ENCODE peak calls at places on chromosomes 12 and 14, in five cellular contexts. One of them, this sample, is unnamed.
A peak's percentile ranks its signal among the peaks of the same experiment; 100 is the strongest.

GRCh38 chr12:85661461-85662208 is 174.6 kb downstream of the RASSF9 start:
- DNase-seq in SK-N-SH: no peak
- DNase-seq in transverse colon: no peak
- DNase-seq in MM.1S: no peak
- DNase-seq in H1: no peak
- DNase-seq in this sample: no peak

GRCh38 chr14:91399868-91400640 is 17.6 kb downstream of the CCDC88C start:
- DNase-seq in SK-N-SH: no peak
- DNase-seq in transverse colon: peak; percentile 69
- DNase-seq in MM.1S: peak; percentile 36
- DNase-seq in H1: peak; percentile 55
- DNase-seq in this sample: no peak

GRCh38 chr12:83826112-83826511 is 1086.5 kb downstream of the SLC6A15 start:
- DNase-seq in SK-N-SH: peak; percentile 13
- DNase-seq in transverse colon: no peak
- DNase-seq in MM.1S: peak; percentile 50
- DNase-seq in H1: peak; percentile 87
- DNase-seq in this sample: no peak

GRCh38 chr14:77007975-77008421 is 20.5 kb downstream of the IRF2BPL start:
- DNase-seq in SK-N-SH: no peak
- DNase-seq in transverse colon: peak; percentile 83
- DNase-seq in MM.1S: no peak
- DNase-seq in H1: no peak
- DNase-seq in this sample: no peak

GRCh38 chr12:71662861-71663560 is 637 bp downstream of the ZFC3H1 start:
- DNase-seq in SK-N-SH: peak; percentile 56
- DNase-seq in transverse colon: peak; percentile 73
- DNase-seq in MM.1S: peak; percentile 60
- DNase-seq in H1: peak; percentile 77
- DNase-seq in this sample: peak; percentile 77

GRCh38 chr12:13116971-13117370 is 13.5 kb upstream of the GSG1 start:
- DNase-seq in SK-N-SH: no peak
- DNase-seq in transverse colon: no peak
- DNase-seq in MM.1S: no peak
- DNase-seq in H1: no peak
- DNase-seq in this sample: no peak

GRCh38 chr14:55317503-55317902 is 46.3 kb downstream of the FBXO34 start:
- DNase-seq in SK-N-SH: no peak
- DNase-seq in transverse colon: no peak
- DNase-seq in MM.1S: no peak
- DNase-seq in H1: no peak
- DNase-seq in this sample: no peak

GRCh38 chr14:83058068-83058467 is 1524.4 kb upstream of the SEL1L start:
- DNase-seq in SK-N-SH: no peak
- DNase-seq in transverse colon: no peak
- DNase-seq in MM.1S: no peak
- DNase-seq in H1: no peak
- DNase-seq in this sample: no peak

GRCh38 chr14:105480807-105481801 is 5.6 kb upstream of the CRIP1 start:
- DNase-seq in SK-N-SH: peak; percentile 92
- DNase-seq in transverse colon: peak; percentile 92
- DNase-seq in MM.1S: peak; percentile 53
- DNase-seq in H1: peak; percentile 99
- DNase-seq in this sample: peak; percentile 91

GRCh38 chr14:72946491-72946890 is 20.2 kb downstream of the DCAF4 start:
- DNase-seq in SK-N-SH: no peak
- DNase-seq in transverse colon: no peak
- DNase-seq in MM.1S: no peak
- DNase-seq in H1: no peak
- DNase-seq in this sample: no peak

GRCh38 chr14:54659365-54659764 is 92.4 kb downstream of the SAMD4A start:
- DNase-seq in SK-N-SH: no peak
- DNase-seq in transverse colon: no peak
- DNase-seq in MM.1S: no peak
- DNase-seq in H1: no peak
- DNase-seq in this sample: no peak

GRCh38 chr14:55416866-55417265 is 5.2 kb upstream of the ATG14 start:
- DNase-seq in SK-N-SH: no peak
- DNase-seq in transverse colon: peak; percentile 56
- DNase-seq in MM.1S: peak; percentile 48
- DNase-seq in H1: peak; percentile 58
- DNase-seq in this sample: no peak

GRCh38 chr14:72610831-72611200 is 283.1 kb downstream of the DPF3 start:
- DNase-seq in SK-N-SH: no peak
- DNase-seq in transverse colon: no peak
- DNase-seq in MM.1S: no peak
- DNase-seq in H1: peak; percentile 20
- DNase-seq in this sample: peak; percentile 2

GRCh38 chr12:46266382-46266791 is 2.5 kb downstream of the SLC38A1 start:
- DNase-seq in SK-N-SH: peak; percentile 41
- DNase-seq in transverse colon: peak; percentile 63
- DNase-seq in MM.1S: peak; percentile 18
- DNase-seq in H1: no peak
- DNase-seq in this sample: no peak

GRCh38 chr12:54028324-54029201 is at the start of gene HOXC6:
- DNase-seq in SK-N-SH: peak; percentile 90
- DNase-seq in transverse colon: no peak
- DNase-seq in MM.1S: no peak
- DNase-seq in H1: no peak
- DNase-seq in this sample: no peak

GRCh38 chr14:57583396-57583795 is 89.7 kb upstream of the CCDC198 start:
- DNase-seq in SK-N-SH: no peak
- DNase-seq in transverse colon: no peak
- DNase-seq in MM.1S: no peak
- DNase-seq in H1: no peak
- DNase-seq in this sample: no peak

GRCh38 chr14:63088865-63089264 is 43.6 kb upstream of the KCNH5 start:
- DNase-seq in SK-N-SH: no peak
- DNase-seq in transverse colon: no peak
- DNase-seq in MM.1S: no peak
- DNase-seq in H1: no peak
- DNase-seq in this sample: no peak

GRCh38 chr14:32453857-32454810 is 125.0 kb downstream of the AKAP6 start:
- DNase-seq in SK-N-SH: no peak
- DNase-seq in transverse colon: no peak
- DNase-seq in MM.1S: peak; percentile 28
- DNase-seq in H1: no peak
- DNase-seq in this sample: no peak

GRCh38 chr12:58966939-58967338 is 46.6 kb upstream of the LRIG3 start:
- DNase-seq in SK-N-SH: no peak
- DNase-seq in transverse colon: no peak
- DNase-seq in MM.1S: no peak
- DNase-seq in H1: no peak
- DNase-seq in this sample: no peak

GRCh38 chr12:88752183-88752582 is 171.9 kb upstream of the KITLG start:
- DNase-seq in SK-N-SH: no peak
- DNase-seq in transverse colon: no peak
- DNase-seq in MM.1S: no peak
- DNase-seq in H1: no peak
- DNase-seq in this sample: no peak

GRCh38 chr14:67765192-67765834 is 51.1 kb downstream of the ZFYVE26 start:
- DNase-seq in SK-N-SH: no peak
- DNase-seq in transverse colon: no peak
- DNase-seq in MM.1S: no peak
- DNase-seq in H1: no peak
- DNase-seq in this sample: no peak

GRCh38 chr12:48788852-48789775 is at the start of gene ADCY6:
- DNase-seq in SK-N-SH: peak; percentile 96
- DNase-seq in transverse colon: peak; percentile 84
- DNase-seq in MM.1S: peak; percentile 55
- DNase-seq in H1: peak; percentile 86
- DNase-seq in this sample: no peak

GRCh38 chr12:120903818-120904773 is at the start of gene SPPL3:
- DNase-seq in SK-N-SH: peak; percentile 99
- DNase-seq in transverse colon: peak; percentile 95
- DNase-seq in MM.1S: peak; percentile 87
- DNase-seq in H1: peak; percentile 96
- DNase-seq in this sample: peak; percentile 94

GRCh38 chr12:104467346-104467837 is 10.6 kb downstream of the CHST11 start:
- DNase-seq in SK-N-SH: no peak
- DNase-seq in transverse colon: no peak
- DNase-seq in MM.1S: peak; percentile 56
- DNase-seq in H1: no peak
- DNase-seq in this sample: no peak

GRCh38 chr14:65222434-65222833 is 120.1 kb upstream of the MAX start:
- DNase-seq in SK-N-SH: peak; percentile 48
- DNase-seq in transverse colon: peak; percentile 68
- DNase-seq in MM.1S: peak; percentile 44
- DNase-seq in H1: peak; percentile 80
- DNase-seq in this sample: peak; percentile 17

GRCh38 chr14:53310412-53310811 is 157.3 kb upstream of the DDHD1 start:
- DNase-seq in SK-N-SH: no peak
- DNase-seq in transverse colon: no peak
- DNase-seq in MM.1S: no peak
- DNase-seq in H1: no peak
- DNase-seq in this sample: no peak

GRCh38 chr12:45298721-45299120 is 82.8 kb downstream of the ANO6 start:
- DNase-seq in SK-N-SH: no peak
- DNase-seq in transverse colon: no peak
- DNase-seq in MM.1S: no peak
- DNase-seq in H1: no peak
- DNase-seq in this sample: no peak

DNA sequence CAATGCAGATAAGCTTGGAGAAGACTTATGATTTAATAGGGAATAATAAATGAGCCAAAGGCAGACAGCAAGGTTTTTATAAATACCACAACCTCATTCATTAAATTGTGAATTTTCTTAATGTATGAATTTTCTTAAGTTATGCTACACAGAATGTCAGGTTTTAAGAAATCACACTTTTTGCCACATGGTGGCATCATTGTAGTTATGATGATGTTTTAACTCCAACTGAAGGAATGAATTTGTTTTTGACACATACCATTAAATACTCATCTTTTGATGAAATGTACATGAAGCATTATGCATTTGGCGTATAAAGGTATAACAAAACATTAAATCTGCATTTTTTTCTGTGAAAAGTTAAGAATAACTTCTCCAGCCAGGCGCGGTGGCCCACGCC is 524.1 kb upstream of the FBXO33 start:
- DNase-seq in SK-N-SH: no peak
- DNase-seq in transverse colon: no peak
- DNase-seq in MM.1S: peak; percentile 6
- DNase-seq in H1: no peak
- DNase-seq in this sample: no peak
- TF ChIP-seq CTCF in SK-N-SH: no peak
- TF ChIP-seq CTCF in transverse colon: no peak
- TF ChIP-seq CTCF in MM.1S: peak; percentile 28
- TF ChIP-seq CTCF in H1: no peak
- TF ChIP-seq CTCF in this sample: no peak

GRCh38 chr14:20986811-20987210 is 3.0 kb upstream of the METTL17 start:
- DNase-seq in SK-N-SH: no peak
- DNase-seq in transverse colon: no peak
- DNase-seq in MM.1S: no peak
- DNase-seq in H1: no peak
- DNase-seq in this sample: no peak

GRCh38 chr14:20989464-20989786 is 355 bp upstream of the METTL17 start:
- DNase-seq in SK-N-SH: no peak
- DNase-seq in transverse colon: no peak
- DNase-seq in MM.1S: no peak
- DNase-seq in H1: no peak
- DNase-seq in this sample: no peak

GRCh38 chr14:20988717-20989116 is 1.1 kb upstream of the METTL17 start:
- DNase-seq in SK-N-SH: no peak
- DNase-seq in transverse colon: no peak
- DNase-seq in MM.1S: no peak
- DNase-seq in H1: no peak
- DNase-seq in this sample: no peak

DNA sequence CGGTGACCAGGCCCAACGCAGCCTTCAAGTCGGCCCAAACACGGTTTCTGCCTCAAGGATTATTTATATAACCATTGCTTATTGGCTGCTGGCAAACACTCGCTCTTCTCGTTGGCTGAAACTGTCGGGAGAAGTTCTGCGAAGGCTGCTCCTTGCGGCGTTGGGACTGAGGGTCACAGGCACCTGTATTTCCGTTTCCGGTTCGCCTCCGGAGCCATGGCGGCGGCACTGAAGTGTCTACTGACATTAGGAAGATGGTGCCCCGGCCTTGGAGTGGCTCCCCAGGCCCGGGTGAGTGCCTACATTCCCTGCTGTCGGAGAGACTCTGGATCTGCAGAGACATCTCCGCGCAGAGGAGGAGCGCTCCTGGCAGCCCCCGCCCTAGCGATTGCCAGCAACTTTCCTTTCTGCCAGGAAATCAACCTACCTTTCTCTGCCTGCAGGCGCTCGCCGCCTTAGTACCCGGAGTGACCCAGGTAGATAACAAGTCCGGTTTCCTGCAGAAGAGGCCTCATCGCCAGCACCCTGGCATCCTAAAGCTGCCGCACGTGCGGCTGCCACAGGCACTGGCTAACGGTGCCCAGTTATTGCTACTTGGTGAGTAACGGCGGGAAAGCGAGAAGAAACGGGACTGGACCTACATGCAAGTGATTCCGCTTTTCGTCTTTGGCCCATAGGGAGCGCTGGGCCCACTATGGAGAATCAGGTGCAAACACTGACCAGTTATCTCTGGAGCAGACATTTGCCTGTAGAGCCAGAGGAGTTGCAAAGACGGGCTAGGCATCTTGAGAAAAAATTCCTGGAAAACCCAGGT is at the start of gene METTL17:
- DNase-seq in SK-N-SH: peak; percentile 85
- DNase-seq in transverse colon: peak; percentile 92
- DNase-seq in MM.1S: peak; percentile 88
- DNase-seq in H1: peak; percentile 89
- DNase-seq in this sample: peak; percentile 62
- TF ChIP-seq CTCF in SK-N-SH: peak; percentile 50
- TF ChIP-seq CTCF in transverse colon: peak; percentile 27
- TF ChIP-seq CTCF in MM.1S: peak; percentile 42
- TF ChIP-seq CTCF in H1: peak; percentile 49
- TF ChIP-seq CTCF in this sample: no peak

GRCh38 chr14:45085004-45085403 is 1.1 kb downstream of the PRPF39 start:
- DNase-seq in SK-N-SH: no peak
- DNase-seq in transverse colon: no peak
- DNase-seq in MM.1S: no peak
- DNase-seq in H1: no peak
- DNase-seq in this sample: no peak
- TF ChIP-seq CTCF in SK-N-SH: no peak
- TF ChIP-seq CTCF in transverse colon: no peak
- TF ChIP-seq CTCF in MM.1S: no peak
- TF ChIP-seq CTCF in H1: no peak
- TF ChIP-seq CTCF in this sample: no peak

DNA sequence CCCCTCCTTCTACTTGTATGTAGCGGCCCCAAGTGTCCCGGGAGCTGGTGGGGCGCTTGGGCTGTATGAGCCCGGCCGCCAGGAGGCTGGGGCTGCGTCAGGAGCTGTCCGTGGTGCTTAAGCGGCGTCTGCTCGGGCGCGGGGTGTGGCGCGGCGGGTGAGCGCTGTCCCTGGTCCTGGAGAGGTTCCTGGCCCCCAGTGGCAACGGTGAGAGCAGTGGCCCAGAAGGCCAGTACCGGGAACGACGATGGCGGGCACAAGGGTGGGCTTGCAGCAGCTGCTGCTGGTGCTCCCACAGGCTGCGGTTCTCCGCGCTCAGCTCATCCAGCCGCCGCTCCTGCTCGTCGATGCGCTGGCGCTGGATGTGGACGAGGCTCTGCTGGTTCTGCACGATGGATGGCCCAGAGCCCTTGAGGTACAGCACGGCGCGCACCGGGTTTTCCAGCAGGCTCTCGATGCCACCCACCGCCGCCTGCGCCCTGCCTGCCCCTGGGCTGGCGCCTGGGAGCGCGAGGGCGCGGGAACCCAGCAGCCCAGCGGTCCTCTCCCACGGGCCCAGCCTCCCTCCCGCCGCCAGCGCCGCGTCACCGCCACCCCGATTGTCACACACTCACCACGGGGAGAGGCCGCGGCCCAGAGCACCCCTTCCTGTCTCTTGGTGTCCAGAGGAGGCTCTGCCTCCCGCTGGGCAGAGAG is 41.9 kb upstream of the FKBP4 start:
- DNase-seq in SK-N-SH: peak; percentile 76
- DNase-seq in transverse colon: peak; percentile 74
- DNase-seq in MM.1S: peak; percentile 59
- DNase-seq in H1: peak; percentile 97
- DNase-seq in this sample: peak; percentile 81
- TF ChIP-seq CTCF in SK-N-SH: no peak
- TF ChIP-seq CTCF in transverse colon: no peak
- TF ChIP-seq CTCF in MM.1S: peak; percentile 33
- TF ChIP-seq CTCF in H1: no peak
- TF ChIP-seq CTCF in this sample: no peak

This sample was measured in natural killer cell.